ENCODE peak calls at places on chromosomes 1 and 21, in four cellular contexts. U is HCT116, H is neural progenitor cell, Y is mammary epithelial cell. B is an unnamed sample. For H3K27me3, the result is how much of the 10 kb centered on the place peaks cover.

GRCh38 chr1:33814166-33814565 is 49.7 kb upstream of the HMGB4 start:
- DNase-seq in U (no peak), H (no peak), Y (no peak), B (no peak)

GRCh38 chr1:30413111-30413440 is 310.3 kb downstream of the MATN1 start:
- DNase-seq in U (no peak), H (no peak), Y (no peak), B (no peak)

GRCh38 chr1:46087891-46088290 is 44.5 kb downstream of the PIK3R3 start:
- DNase-seq in U (no peak), H (no peak), Y (no peak), B (no peak)

GRCh38 chr1:212366901-212367300 is 47.8 kb downstream of the PACC1 start:
- DNase-seq in U (no peak), H (no peak), Y (no peak), B (no peak)

GRCh38 chr1:115677172-115677542 is 35.4 kb downstream of the VANGL1 start:
- DNase-seq in U (no peak), H (peak), Y (peak), B (peak)

GRCh38 chr21:32519945-32520884 is 65.1 kb downstream of the TCP10L start:
- DNase-seq in U (no peak), H (no peak), Y (no peak), B (no peak)

GRCh38 chr1:79252598-79252997 is 246.1 kb upstream of the ADGRL4 start:
- DNase-seq in U (no peak), H (no peak), Y (no peak), B (no peak)

GRCh38 chr1:12386130-12386529 is 156.3 kb downstream of the VPS13D start:
- DNase-seq in U (no peak), H (no peak), Y (peak), B (no peak)

GRCh38 chr1:77759090-77760028 is at the start of gene USP33:
- DNase-seq in U (peak), H (peak), Y (peak), B (peak)

GRCh38 chr1:220483700-220484099 is 44.2 kb upstream of the MARK1 start:
- DNase-seq in U (no peak), H (no peak), Y (no peak), B (no peak)

GRCh38 chr1:213972141-213972540 is 15.6 kb upstream of the PROX1 start:
- DNase-seq in U (no peak), H (no peak), Y (no peak), B (no peak)

GRCh38 chr1:9721606-9722377 is 70.3 kb downstream of the PIK3CD start:
- DNase-seq in U (no peak), H (peak), Y (no peak), B (peak)

GRCh38 chr1:90068611-90069280 is 73.8 kb downstream of the ZNF326 start:
- DNase-seq in U (no peak), H (no peak), Y (no peak), B (peak)

GRCh38 chr1:90067194-90067593 is 72.3 kb downstream of the ZNF326 start:
- DNase-seq in U (no peak), H (no peak), Y (no peak), B (peak)
- H3K27me3 ChIP-seq in U (under half), H (under half), Y (under half), B (under half)

DNA sequence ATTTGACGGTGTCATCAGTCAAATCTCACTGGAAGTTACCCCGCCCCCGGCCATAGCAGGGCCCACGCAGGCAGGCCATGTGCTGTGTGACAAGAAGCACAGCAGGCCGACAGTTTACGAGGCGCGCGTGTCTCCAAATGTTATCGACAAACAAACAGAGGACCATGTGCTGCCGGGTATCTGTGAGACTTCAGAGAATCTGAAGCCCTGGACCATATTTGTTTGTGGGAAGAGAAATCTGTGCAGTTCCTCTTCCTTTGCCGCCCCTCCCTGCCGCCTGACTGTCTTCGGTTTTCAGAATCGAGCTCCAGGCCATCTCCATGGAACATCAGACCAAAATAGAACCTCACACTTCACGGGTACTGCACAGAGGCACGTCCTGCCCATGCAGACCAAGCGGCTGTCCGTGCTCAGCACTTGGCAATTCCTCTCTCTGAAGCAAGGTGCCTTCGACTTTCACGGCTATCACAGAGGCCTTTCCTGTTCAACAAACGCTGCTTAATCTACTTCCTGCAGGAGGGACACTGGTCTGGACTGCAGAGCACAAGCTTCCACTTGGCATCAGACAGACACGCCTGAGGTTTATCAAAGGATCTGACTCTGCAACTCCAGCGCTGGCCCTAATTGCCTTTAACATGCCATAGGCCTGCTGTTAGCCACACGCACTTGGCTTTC is 135.7 kb upstream of the KRTAP19-8 start:
- DNase-seq in U (no peak), H (peak), Y (no peak), B (no peak)
- H3K4me3 ChIP-seq in U (no peak), H (no peak), Y (no peak), B (no peak)

GRCh38 chr1:143652744-143653143 is 319.0 kb downstream of the FAM72C start:
- DNase-seq in U (no peak), H (no peak), Y (no peak), B (no peak)
- TF ChIP-seq EZH2 in U (no peak), H (no peak), Y (no peak), B (no peak)

GRCh38 chr1:110098222-110099026 is 13.8 kb upstream of the UBL4B start:
- DNase-seq in U (no peak), H (no peak), Y (no peak), B (no peak)
- H3K27me3 ChIP-seq in U (under half), H (under half), Y (under half), B (under half)

GRCh38 chr1:36083219-36083618 is 675 bp upstream of the TEKT2 start:
- DNase-seq in U (no peak), H (no peak), Y (no peak), B (no peak)

GRCh38 chr1:36085686-36086526 is 2.0 kb downstream of the TEKT2 start:
- DNase-seq in U (no peak), H (no peak), Y (no peak), B (no peak)

GRCh38 chr1:36083635-36084501 is at the start of gene TEKT2:
- DNase-seq in U (no peak), H (peak), Y (no peak), B (peak)

GRCh38 chr1:36085126-36085525 is 1.2 kb downstream of the TEKT2 start:
- DNase-seq in U (no peak), H (no peak), Y (no peak), B (no peak)

DNA sequence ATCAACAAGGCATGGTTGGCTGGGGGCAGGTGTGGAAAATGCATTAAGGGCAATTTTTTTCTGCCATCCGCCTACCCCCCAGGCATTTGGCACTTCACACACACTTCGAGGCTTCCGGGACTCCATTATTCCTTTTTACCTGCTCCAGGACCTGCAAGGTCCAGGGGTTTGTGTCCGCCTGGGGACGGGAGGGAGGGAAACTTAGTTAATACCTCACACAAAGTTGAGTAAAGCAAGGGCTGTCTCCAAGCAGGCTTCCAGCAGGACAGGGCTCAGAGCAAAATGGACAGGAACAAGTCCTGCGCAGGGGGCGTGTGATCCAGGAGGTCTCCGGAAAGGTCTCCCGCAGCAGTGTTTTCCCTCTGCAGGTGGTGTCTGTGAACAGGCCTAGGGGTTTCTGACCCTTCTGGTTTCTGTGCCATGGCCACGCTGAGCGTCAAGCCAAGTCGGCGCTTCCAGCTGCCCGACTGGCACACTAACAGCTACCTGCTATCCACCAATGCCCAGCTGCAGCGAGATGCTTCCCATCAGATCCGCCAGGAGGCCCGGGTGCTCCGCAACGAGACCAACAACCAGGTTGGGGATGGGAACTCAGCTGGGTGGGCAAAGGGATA is 715 bp downstream of the TEKT2 start:
- DNase-seq in U (no peak), H (peak), Y (no peak), B (no peak)
- H3K4me3 ChIP-seq in U (no peak), H (peak), Y (peak), B (peak)

GRCh38 chr1:235864965-235865525 is 1.7 kb downstream of the LYST start:
- DNase-seq in U (no peak), H (no peak), Y (no peak), B (no peak)

GRCh38 chr1:235865565-235866206 is 1.0 kb downstream of the LYST start:
- DNase-seq in U (no peak), H (no peak), Y (no peak), B (no peak)

GRCh38 chr1:235866913-235867850 is 476 bp upstream of the LYST start:
- DNase-seq in U (peak), H (peak), Y (peak), B (peak)

GRCh38 chr1:235867903-235868469 is 1.3 kb upstream of the LYST start:
- DNase-seq in U (no peak), H (no peak), Y (no peak), B (no peak)

DNA sequence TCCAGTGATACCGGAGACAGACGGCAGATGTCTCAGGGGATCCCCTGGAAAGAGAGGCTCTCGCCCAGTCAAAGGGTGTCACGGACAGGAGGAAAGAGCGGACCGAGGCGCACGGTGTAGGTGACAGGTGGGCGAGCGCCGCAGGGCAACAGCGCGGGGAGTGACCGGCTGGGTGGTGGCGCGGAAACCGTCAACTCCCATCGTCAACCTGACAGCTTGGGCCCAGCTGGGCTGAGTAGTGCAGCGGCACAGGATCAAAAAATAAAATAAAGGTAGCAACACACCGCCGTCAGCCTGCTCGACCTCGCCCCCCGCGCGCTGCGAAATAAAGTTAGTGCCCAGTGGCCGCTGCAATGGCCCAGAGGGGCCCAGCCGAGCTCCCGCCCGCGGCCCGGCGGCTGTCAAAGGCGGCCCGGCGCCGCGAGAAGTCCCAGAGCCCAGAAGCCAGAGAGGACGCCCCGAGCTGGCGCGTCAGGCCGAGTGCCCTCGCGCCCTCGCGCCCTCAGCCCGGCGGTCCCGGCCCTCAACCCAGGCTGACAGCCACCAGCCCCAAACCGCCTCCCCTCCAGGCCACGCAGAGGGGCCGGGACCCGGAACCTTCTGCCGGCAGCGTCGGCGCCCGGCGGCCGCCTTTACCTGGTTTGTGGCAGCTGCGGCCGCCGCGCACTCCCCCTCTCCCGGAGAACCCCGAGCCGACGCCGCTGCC is at the start of gene LYST:
- DNase-seq in U (no peak), H (peak), Y (peak), B (peak)
- TF ChIP-seq EZH2 in U (no peak), H (no peak), Y (no peak), B (no peak)